ENCODE peak calls at places on chromosomes 3 and 15, in seven cellular contexts. One of them, this sample, is unnamed.
A peak's percentile ranks its signal among the peaks of the same experiment; 100 is the strongest.

GRCh38 chr3:151431940-151432339 is 28.9 kb downstream of the IGSF10 start:
- DNase-seq in neural crest cell: no peak
- DNase-seq in COR-L47: no peak
- DNase-seq in activated naive CD8-positive, alpha-beta T cell treated with anti-CD3 and anti-CD28 coated beads, Interleukin-2, amount 50 U/mL, for 16 hours: no peak
- DNase-seq in C1 segment of cervical spinal cord: no peak
- DNase-seq in NCI-H345: no peak
- DNase-seq in B cell: no peak
- DNase-seq in this sample: no peak

GRCh38 chr15:90000175-90000923 is 775 bp upstream of the ZNF710 start:
- DNase-seq in COR-L47: peak; percentile 24
- DNase-seq in neural crest cell: peak; percentile 41
- DNase-seq in C1 segment of cervical spinal cord: no peak
- DNase-seq in activated naive CD8-positive, alpha-beta T cell treated with anti-CD3 and anti-CD28 coated beads, Interleukin-2, amount 50 U/mL, for 16 hours: no peak
- DNase-seq in NCI-H345: peak; percentile 49
- DNase-seq in B cell: no peak
- DNase-seq in this sample: no peak

GRCh38 chr3:30878862-30879261 is 15.6 kb downstream of the GADL1 start:
- DNase-seq in activated naive CD8-positive, alpha-beta T cell treated with anti-CD3 and anti-CD28 coated beads, Interleukin-2, amount 50 U/mL, for 16 hours: no peak
- DNase-seq in COR-L47: no peak
- DNase-seq in B cell: no peak
- DNase-seq in neural crest cell: no peak
- DNase-seq in C1 segment of cervical spinal cord: no peak
- DNase-seq in NCI-H345: no peak
- DNase-seq in this sample: no peak

GRCh38 chr3:175890056-175890455 is 1030.9 kb downstream of the NAALADL2 start:
- DNase-seq in neural crest cell: no peak
- DNase-seq in activated naive CD8-positive, alpha-beta T cell treated with anti-CD3 and anti-CD28 coated beads, Interleukin-2, amount 50 U/mL, for 16 hours: no peak
- DNase-seq in C1 segment of cervical spinal cord: no peak
- DNase-seq in B cell: no peak
- DNase-seq in COR-L47: no peak
- DNase-seq in NCI-H345: no peak
- DNase-seq in this sample: no peak

GRCh38 chr3:132543016-132543739 is 53.9 kb upstream of the ACKR4 start:
- DNase-seq in B cell: no peak
- DNase-seq in C1 segment of cervical spinal cord: no peak
- DNase-seq in activated naive CD8-positive, alpha-beta T cell treated with anti-CD3 and anti-CD28 coated beads, Interleukin-2, amount 50 U/mL, for 16 hours: no peak
- DNase-seq in neural crest cell: no peak
- DNase-seq in NCI-H345: no peak
- DNase-seq in COR-L47: no peak
- DNase-seq in this sample: peak; percentile 75

GRCh38 chr3:111963424-111963823 is 15.4 kb upstream of the ABHD10 start:
- DNase-seq in activated naive CD8-positive, alpha-beta T cell treated with anti-CD3 and anti-CD28 coated beads, Interleukin-2, amount 50 U/mL, for 16 hours: no peak
- DNase-seq in COR-L47: no peak
- DNase-seq in B cell: no peak
- DNase-seq in NCI-H345: no peak
- DNase-seq in neural crest cell: no peak
- DNase-seq in C1 segment of cervical spinal cord: no peak
- DNase-seq in this sample: peak; percentile 32

GRCh38 chr3:184977796-184978195 is 165.8 kb downstream of the VPS8 start:
- DNase-seq in COR-L47: no peak
- DNase-seq in B cell: no peak
- DNase-seq in C1 segment of cervical spinal cord: no peak
- DNase-seq in NCI-H345: no peak
- DNase-seq in activated naive CD8-positive, alpha-beta T cell treated with anti-CD3 and anti-CD28 coated beads, Interleukin-2, amount 50 U/mL, for 16 hours: no peak
- DNase-seq in neural crest cell: no peak
- DNase-seq in this sample: no peak

GRCh38 chr3:120144267-120144666 is 50.0 kb upstream of the GSK3B start:
- DNase-seq in neural crest cell: no peak
- DNase-seq in COR-L47: no peak
- DNase-seq in NCI-H345: no peak
- DNase-seq in activated naive CD8-positive, alpha-beta T cell treated with anti-CD3 and anti-CD28 coated beads, Interleukin-2, amount 50 U/mL, for 16 hours: no peak
- DNase-seq in C1 segment of cervical spinal cord: no peak
- DNase-seq in B cell: no peak
- DNase-seq in this sample: no peak

GRCh38 chr3:133330043-133330442 is 69.8 kb upstream of the BFSP2 start:
- DNase-seq in neural crest cell: no peak
- DNase-seq in B cell: no peak
- DNase-seq in activated naive CD8-positive, alpha-beta T cell treated with anti-CD3 and anti-CD28 coated beads, Interleukin-2, amount 50 U/mL, for 16 hours: no peak
- DNase-seq in COR-L47: peak; percentile 73
- DNase-seq in C1 segment of cervical spinal cord: no peak
- DNase-seq in NCI-H345: peak; percentile 2
- DNase-seq in this sample: no peak

GRCh38 chr3:174295336-174295735 is 563.8 kb upstream of the NAALADL2 start:
- DNase-seq in NCI-H345: no peak
- DNase-seq in neural crest cell: no peak
- DNase-seq in COR-L47: no peak
- DNase-seq in C1 segment of cervical spinal cord: no peak
- DNase-seq in activated naive CD8-positive, alpha-beta T cell treated with anti-CD3 and anti-CD28 coated beads, Interleukin-2, amount 50 U/mL, for 16 hours: no peak
- DNase-seq in B cell: no peak
- DNase-seq in this sample: no peak

GRCh38 chr15:23566070-23567050 is 886 bp downstream of the MKRN3 start:
- DNase-seq in B cell: no peak
- DNase-seq in neural crest cell: peak; percentile 15
- DNase-seq in NCI-H345: no peak
- DNase-seq in C1 segment of cervical spinal cord: no peak
- DNase-seq in activated naive CD8-positive, alpha-beta T cell treated with anti-CD3 and anti-CD28 coated beads, Interleukin-2, amount 50 U/mL, for 16 hours: no peak
- DNase-seq in COR-L47: peak; percentile 87
- DNase-seq in this sample: no peak

GRCh38 chr3:174325834-174326705 is 533.1 kb upstream of the NAALADL2 start:
- DNase-seq in B cell: no peak
- DNase-seq in C1 segment of cervical spinal cord: no peak
- DNase-seq in activated naive CD8-positive, alpha-beta T cell treated with anti-CD3 and anti-CD28 coated beads, Interleukin-2, amount 50 U/mL, for 16 hours: no peak
- DNase-seq in neural crest cell: no peak
- DNase-seq in NCI-H345: no peak
- DNase-seq in COR-L47: no peak
- DNase-seq in this sample: no peak

GRCh38 chr3:113270096-113270495 is 58.7 kb downstream of the BOC start:
- DNase-seq in C1 segment of cervical spinal cord: no peak
- DNase-seq in neural crest cell: no peak
- DNase-seq in activated naive CD8-positive, alpha-beta T cell treated with anti-CD3 and anti-CD28 coated beads, Interleukin-2, amount 50 U/mL, for 16 hours: no peak
- DNase-seq in NCI-H345: no peak
- DNase-seq in COR-L47: no peak
- DNase-seq in B cell: no peak
- DNase-seq in this sample: no peak

GRCh38 chr3:14019459-14019858 is 105.2 kb downstream of the CHCHD4 start:
- DNase-seq in neural crest cell: no peak
- DNase-seq in B cell: no peak
- DNase-seq in NCI-H345: no peak
- DNase-seq in COR-L47: no peak
- DNase-seq in activated naive CD8-positive, alpha-beta T cell treated with anti-CD3 and anti-CD28 coated beads, Interleukin-2, amount 50 U/mL, for 16 hours: no peak
- DNase-seq in C1 segment of cervical spinal cord: no peak
- DNase-seq in this sample: no peak

GRCh38 chr3:190543656-190544055 is 29.8 kb downstream of the IL1RAP start:
- DNase-seq in neural crest cell: no peak
- DNase-seq in NCI-H345: no peak
- DNase-seq in COR-L47: no peak
- DNase-seq in C1 segment of cervical spinal cord: no peak
- DNase-seq in B cell: no peak
- DNase-seq in activated naive CD8-positive, alpha-beta T cell treated with anti-CD3 and anti-CD28 coated beads, Interleukin-2, amount 50 U/mL, for 16 hours: no peak
- DNase-seq in this sample: no peak

GRCh38 chr3:12131351-12131750 is 27.4 kb downstream of the TIMP4 start:
- DNase-seq in C1 segment of cervical spinal cord: no peak
- DNase-seq in COR-L47: no peak
- DNase-seq in B cell: no peak
- DNase-seq in NCI-H345: no peak
- DNase-seq in neural crest cell: no peak
- DNase-seq in activated naive CD8-positive, alpha-beta T cell treated with anti-CD3 and anti-CD28 coated beads, Interleukin-2, amount 50 U/mL, for 16 hours: no peak
- DNase-seq in this sample: no peak

GRCh38 chr3:147392083-147392916 is 14.0 kb downstream of the ZIC4 start:
- DNase-seq in neural crest cell: peak; percentile 52
- DNase-seq in activated naive CD8-positive, alpha-beta T cell treated with anti-CD3 and anti-CD28 coated beads, Interleukin-2, amount 50 U/mL, for 16 hours: no peak
- DNase-seq in C1 segment of cervical spinal cord: no peak
- DNase-seq in B cell: no peak
- DNase-seq in NCI-H345: no peak
- DNase-seq in COR-L47: no peak
- DNase-seq in this sample: peak; percentile 91

GRCh38 chr15:70490148-70490837 is 273.1 kb downstream of the UACA start:
- DNase-seq in COR-L47: no peak
- DNase-seq in activated naive CD8-positive, alpha-beta T cell treated with anti-CD3 and anti-CD28 coated beads, Interleukin-2, amount 50 U/mL, for 16 hours: no peak
- DNase-seq in C1 segment of cervical spinal cord: no peak
- DNase-seq in B cell: peak; percentile 30
- DNase-seq in neural crest cell: no peak
- DNase-seq in NCI-H345: no peak
- DNase-seq in this sample: no peak

GRCh38 chr3:94420941-94421340 is 358.1 kb downstream of the NSUN3 start:
- DNase-seq in B cell: no peak
- DNase-seq in neural crest cell: no peak
- DNase-seq in activated naive CD8-positive, alpha-beta T cell treated with anti-CD3 and anti-CD28 coated beads, Interleukin-2, amount 50 U/mL, for 16 hours: no peak
- DNase-seq in NCI-H345: no peak
- DNase-seq in COR-L47: no peak
- DNase-seq in C1 segment of cervical spinal cord: no peak
- DNase-seq in this sample: no peak

GRCh38 chr3:69588170-69588569 is 151.1 kb upstream of the MITF start:
- DNase-seq in activated naive CD8-positive, alpha-beta T cell treated with anti-CD3 and anti-CD28 coated beads, Interleukin-2, amount 50 U/mL, for 16 hours: no peak
- DNase-seq in C1 segment of cervical spinal cord: no peak
- DNase-seq in NCI-H345: no peak
- DNase-seq in B cell: no peak
- DNase-seq in COR-L47: no peak
- DNase-seq in neural crest cell: no peak
- DNase-seq in this sample: no peak

GRCh38 chr3:177567833-177568232 is 370.6 kb upstream of the TBL1XR1 start:
- DNase-seq in NCI-H345: no peak
- DNase-seq in activated naive CD8-positive, alpha-beta T cell treated with anti-CD3 and anti-CD28 coated beads, Interleukin-2, amount 50 U/mL, for 16 hours: no peak
- DNase-seq in neural crest cell: no peak
- DNase-seq in B cell: no peak
- DNase-seq in C1 segment of cervical spinal cord: no peak
- DNase-seq in COR-L47: no peak
- DNase-seq in this sample: no peak

GRCh38 chr3:51961607-51962569 is 5.4 kb downstream of the PCBP4 start:
- DNase-seq in COR-L47: no peak
- DNase-seq in C1 segment of cervical spinal cord: no peak
- DNase-seq in NCI-H345: no peak
- DNase-seq in B cell: no peak
- DNase-seq in activated naive CD8-positive, alpha-beta T cell treated with anti-CD3 and anti-CD28 coated beads, Interleukin-2, amount 50 U/mL, for 16 hours: no peak
- DNase-seq in neural crest cell: no peak
- DNase-seq in this sample: no peak

GRCh38 chr3:41202075-41202833 is 2.9 kb downstream of the CTNNB1 start:
- DNase-seq in C1 segment of cervical spinal cord: no peak
- DNase-seq in COR-L47: no peak
- DNase-seq in activated naive CD8-positive, alpha-beta T cell treated with anti-CD3 and anti-CD28 coated beads, Interleukin-2, amount 50 U/mL, for 16 hours: no peak
- DNase-seq in neural crest cell: no peak
- DNase-seq in NCI-H345: peak; percentile 19
- DNase-seq in B cell: no peak
- DNase-seq in this sample: no peak

GRCh38 chr3:30042274-30042859 is 564.0 kb upstream of the TGFBR2 start:
- DNase-seq in activated naive CD8-positive, alpha-beta T cell treated with anti-CD3 and anti-CD28 coated beads, Interleukin-2, amount 50 U/mL, for 16 hours: peak; percentile 29
- DNase-seq in COR-L47: peak; percentile 20
- DNase-seq in NCI-H345: peak; percentile 61
- DNase-seq in B cell: peak; percentile 64
- DNase-seq in C1 segment of cervical spinal cord: no peak
- DNase-seq in neural crest cell: peak; percentile 66
- DNase-seq in this sample: peak; percentile 24

GRCh38 chr3:189771842-189772494 is 140.8 kb downstream of the TP63 start:
- DNase-seq in COR-L47: peak; percentile 11
- DNase-seq in neural crest cell: no peak
- DNase-seq in activated naive CD8-positive, alpha-beta T cell treated with anti-CD3 and anti-CD28 coated beads, Interleukin-2, amount 50 U/mL, for 16 hours: no peak
- DNase-seq in C1 segment of cervical spinal cord: no peak
- DNase-seq in NCI-H345: no peak
- DNase-seq in B cell: no peak
- DNase-seq in this sample: no peak

GRCh38 chr3:122758877-122759670 is 34.6 kb downstream of the HSPBAP1 start:
- DNase-seq in activated naive CD8-positive, alpha-beta T cell treated with anti-CD3 and anti-CD28 coated beads, Interleukin-2, amount 50 U/mL, for 16 hours: no peak
- DNase-seq in B cell: no peak
- DNase-seq in neural crest cell: no peak
- DNase-seq in NCI-H345: no peak
- DNase-seq in COR-L47: no peak
- DNase-seq in C1 segment of cervical spinal cord: no peak
- DNase-seq in this sample: no peak

GRCh38 chr15:40313531-40314398 is 6.0 kb upstream of the PLCB2 start:
- DNase-seq in NCI-H345: peak; percentile 87
- DNase-seq in neural crest cell: no peak
- DNase-seq in activated naive CD8-positive, alpha-beta T cell treated with anti-CD3 and anti-CD28 coated beads, Interleukin-2, amount 50 U/mL, for 16 hours: no peak
- DNase-seq in C1 segment of cervical spinal cord: no peak
- DNase-seq in COR-L47: peak; percentile 89
- DNase-seq in B cell: no peak
- DNase-seq in this sample: no peak

GRCh38 chr15:75905231-75905630 is 1.6 kb downstream of the FBXO22 start:
- DNase-seq in C1 segment of cervical spinal cord: no peak
- DNase-seq in B cell: no peak
- DNase-seq in COR-L47: no peak
- DNase-seq in neural crest cell: no peak
- DNase-seq in NCI-H345: no peak
- DNase-seq in activated naive CD8-positive, alpha-beta T cell treated with anti-CD3 and anti-CD28 coated beads, Interleukin-2, amount 50 U/mL, for 16 hours: no peak
- DNase-seq in this sample: no peak

GRCh38 chr3:46089237-46090011 is 62.1 kb upstream of the XCR1 start:
- DNase-seq in C1 segment of cervical spinal cord: no peak
- DNase-seq in B cell: no peak
- DNase-seq in neural crest cell: no peak
- DNase-seq in activated naive CD8-positive, alpha-beta T cell treated with anti-CD3 and anti-CD28 coated beads, Interleukin-2, amount 50 U/mL, for 16 hours: no peak
- DNase-seq in NCI-H345: no peak
- DNase-seq in COR-L47: no peak
- DNase-seq in this sample: no peak

GRCh38 chr3:172982731-172983364 is 158.2 kb downstream of the SPATA16 start:
- DNase-seq in COR-L47: peak; percentile 27
- DNase-seq in NCI-H345: no peak
- DNase-seq in B cell: no peak
- DNase-seq in C1 segment of cervical spinal cord: no peak
- DNase-seq in activated naive CD8-positive, alpha-beta T cell treated with anti-CD3 and anti-CD28 coated beads, Interleukin-2, amount 50 U/mL, for 16 hours: no peak
- DNase-seq in neural crest cell: no peak
- DNase-seq in this sample: no peak

GRCh38 chr3:156307704-156308103 is 187.3 kb downstream of the KCNAB1 start:
- DNase-seq in C1 segment of cervical spinal cord: no peak
- DNase-seq in COR-L47: no peak
- DNase-seq in B cell: no peak
- DNase-seq in NCI-H345: no peak
- DNase-seq in neural crest cell: no peak
- DNase-seq in activated naive CD8-positive, alpha-beta T cell treated with anti-CD3 and anti-CD28 coated beads, Interleukin-2, amount 50 U/mL, for 16 hours: no peak
- DNase-seq in this sample: peak; percentile 13

GRCh38 chr3:66133050-66133757 is 87.6 kb upstream of the SLC25A26 start:
- DNase-seq in activated naive CD8-positive, alpha-beta T cell treated with anti-CD3 and anti-CD28 coated beads, Interleukin-2, amount 50 U/mL, for 16 hours: no peak
- DNase-seq in neural crest cell: no peak
- DNase-seq in COR-L47: no peak
- DNase-seq in C1 segment of cervical spinal cord: no peak
- DNase-seq in B cell: no peak
- DNase-seq in NCI-H345: no peak
- DNase-seq in this sample: no peak

GRCh38 chr3:128297401-128298138 is 144.3 kb downstream of the EEFSEC start:
- DNase-seq in neural crest cell: no peak
- DNase-seq in B cell: no peak
- DNase-seq in activated naive CD8-positive, alpha-beta T cell treated with anti-CD3 and anti-CD28 coated beads, Interleukin-2, amount 50 U/mL, for 16 hours: no peak
- DNase-seq in C1 segment of cervical spinal cord: no peak
- DNase-seq in NCI-H345: no peak
- DNase-seq in COR-L47: no peak
- DNase-seq in this sample: no peak

This sample was measured in brain pericyte.